ENCODE peak calls at places on chromosome 19, in six cellular contexts. Z, X, K, H, L and Y are unnamed samples.
A peak's percentile ranks its signal among the peaks of the same experiment; 100 is the strongest.

GRCh38 chr19:2270572-2271515 is 11.1 kb downstream of the PEAK3 start:
- DNase-seq in Z (no peak), X (peak; percentile 58), K (peak; percentile 87), H (peak; percentile 46), L (peak; percentile 75), Y (peak; percentile 84)

GRCh38 chr19:44747739-44748425 is 626 bp upstream of the BCL3 start:
- DNase-seq in Z (peak; percentile 61), X (no peak), K (no peak), H (no peak), L (no peak), Y (peak; percentile 61)

GRCh38 chr19:20247016-20247683 is 80.1 kb downstream of the ZNF486 start:
- DNase-seq in Z (peak; percentile 59), X (no peak), K (peak; percentile 33), H (no peak), L (peak; percentile 32), Y (no peak)

GRCh38 chr19:4369888-4370260 is 26.5 kb downstream of the MPND start:
- DNase-seq in Z (peak; percentile 73), X (peak; percentile 63), K (peak; percentile 83), H (peak; percentile 63), L (peak; percentile 50), Y (peak; percentile 26)

GRCh38 chr19:50703915-50704548 is 15.6 kb downstream of the SHANK1 start:
- DNase-seq in Z (peak; percentile 71), X (no peak), K (no peak), H (no peak), L (no peak), Y (no peak)

GRCh38 chr19:16111160-16111908 is at the start of gene RAB8A:
- DNase-seq in Z (peak; percentile 99), X (peak; percentile 98), K (peak; percentile 100), H (peak; percentile 99), L (peak; percentile 100), Y (peak; percentile 99)

GRCh38 chr19:54851353-54851752 is 1.1 kb downstream of the KIR3DL2 start:
- DNase-seq in Z (no peak), X (no peak), K (no peak), H (no peak), L (no peak), Y (no peak)

GRCh38 chr19:14409157-14410053 is 9.7 kb downstream of the DDX39A start:
- DNase-seq in Z (no peak), X (no peak), K (no peak), H (no peak), L (no peak), Y (no peak)